ENCODE peak calls at places on chromosome 21, in eight cellular contexts. Q, N, T, G, J, O, W and X are unnamed samples.
A peak's percentile ranks its signal among the peaks of the same experiment; 100 is the strongest.

GRCh38 chr21:39312112-39313041 is 1.1 kb downstream of the BRWD1 start:
- DNase-seq in Q (peak; percentile 96), N (peak; percentile 92), T (peak; percentile 93), G (peak; percentile 85), J (peak; percentile 86), O (peak; percentile 92), W (peak; percentile 93), X (peak; percentile 94)

GRCh38 chr21:15066231-15066577 is 1.4 kb upstream of the NRIP1 start:
- DNase-seq in Q (no peak), N (no peak), T (no peak), G (no peak), J (no peak), O (no peak), W (no peak), X (no peak)

GRCh38 chr21:15809818-15810217 is 80.0 kb downstream of the USP25 start:
- DNase-seq in Q (peak; percentile 57), N (no peak), T (no peak), G (no peak), J (peak; percentile 78), O (no peak), W (no peak), X (no peak)

GRCh38 chr21:41023936-41024335 is 144.0 kb upstream of the BACE2 start:
- DNase-seq in Q (no peak), N (no peak), T (no peak), G (no peak), J (no peak), O (no peak), W (no peak), X (no peak)

GRCh38 chr21:46585191-46585953 is 19.5 kb downstream of the S100B start:
- DNase-seq in Q (no peak), N (no peak), T (no peak), G (no peak), J (no peak), O (no peak), W (no peak), X (no peak)

GRCh38 chr21:25313891-25314646 is 293.2 kb downstream of the MRPL39 start:
- DNase-seq in Q (no peak), N (no peak), T (no peak), G (no peak), J (peak; percentile 67), O (no peak), W (no peak), X (no peak)

GRCh38 chr21:15122241-15122640 is 57.4 kb upstream of the NRIP1 start:
- DNase-seq in Q (peak; percentile 79), N (no peak), T (no peak), G (no peak), J (no peak), O (no peak), W (no peak), X (no peak)

GRCh38 chr21:19792004-19792403 is 1206.2 kb upstream of the NCAM2 start:
- DNase-seq in Q (no peak), N (no peak), T (no peak), G (no peak), J (no peak), O (no peak), W (no peak), X (no peak)

GRCh38 chr21:34085129-34085528 is 11.8 kb downstream of the MRPS6 start:
- DNase-seq in Q (no peak), N (no peak), T (no peak), G (no peak), J (no peak), O (no peak), W (no peak), X (no peak)

GRCh38 chr21:17613242-17613676 is 558 bp upstream of the BTG3 start:
- DNase-seq in Q (peak; percentile 71), N (peak; percentile 22), T (peak; percentile 64), G (peak; percentile 4), J (no peak), O (peak; percentile 8), W (peak; percentile 21), X (no peak)

GRCh38 chr21:31660134-31660565 is 657 bp downstream of the SOD1 start:
- DNase-seq in Q (no peak), N (peak; percentile 30), T (peak; percentile 69), G (no peak), J (no peak), O (no peak), W (peak; percentile 68), X (no peak)

GRCh38 chr21:17688912-17689874 is 76.5 kb upstream of the BTG3 start:
- DNase-seq in Q (no peak), N (no peak), T (peak; percentile 34), G (no peak), J (peak; percentile 12), O (peak; percentile 3), W (peak; percentile 23), X (peak; percentile 49)

GRCh38 chr21:36917487-36918158 is 48.8 kb downstream of the HLCS start:
- DNase-seq in Q (no peak), N (no peak), T (no peak), G (peak; percentile 30), J (peak; percentile 75), O (no peak), W (peak; percentile 18), X (no peak)

GRCh38 chr21:36589352-36589971 is 109.5 kb upstream of the SIM2 start:
- DNase-seq in Q (peak; percentile 72), N (no peak), T (no peak), G (no peak), J (peak; percentile 27), O (no peak), W (peak; percentile 7), X (no peak)

GRCh38 chr21:34845521-34846213 is 176.9 kb downstream of the CLIC6 start:
- DNase-seq in Q (no peak), N (no peak), T (no peak), G (no peak), J (peak; percentile 90), O (no peak), W (no peak), X (no peak)

GRCh38 chr21:46498335-46499050 is 39.8 kb downstream of the DIP2A start:
- DNase-seq in Q (no peak), N (no peak), T (no peak), G (no peak), J (peak; percentile 45), O (no peak), W (no peak), X (no peak)

GRCh38 chr21:39319251-39319756 is 5.9 kb upstream of the BRWD1 start:
- DNase-seq in Q (peak; percentile 65), N (no peak), T (no peak), G (no peak), J (peak; percentile 48), O (no peak), W (no peak), X (no peak)

GRCh38 chr21:36127250-36127904 is 7.5 kb upstream of the CBR3 start:
- DNase-seq in Q (no peak), N (no peak), T (no peak), G (no peak), J (no peak), O (no peak), W (no peak), X (no peak)

GRCh38 chr21:31110430-31110829 is 72.2 kb upstream of the KRTAP19-8 start:
- DNase-seq in Q (no peak), N (no peak), T (no peak), G (no peak), J (no peak), O (no peak), W (peak; percentile 33), X (no peak)

GRCh38 chr21:31184462-31184861 is 146.2 kb upstream of the KRTAP19-8 start:
- DNase-seq in Q (no peak), N (peak; percentile 40), T (no peak), G (no peak), J (no peak), O (no peak), W (no peak), X (peak; percentile 66)

GRCh38 chr21:32732544-32732943 is 4.7 kb upstream of the SYNJ1 start:
- DNase-seq in Q (no peak), N (no peak), T (no peak), G (no peak), J (no peak), O (no peak), W (no peak), X (no peak)

GRCh38 chr21:15004721-15005370 is 60.0 kb downstream of the NRIP1 start:
- DNase-seq in Q (no peak), N (no peak), T (no peak), G (no peak), J (peak; percentile 73), O (no peak), W (no peak), X (no peak)

GRCh38 chr21:46457801-46458314 is 833 bp upstream of the DIP2A start:
- DNase-seq in Q (peak; percentile 70), N (peak; percentile 25), T (no peak), G (no peak), J (peak; percentile 40), O (no peak), W (peak; percentile 57), X (no peak)

DNA sequence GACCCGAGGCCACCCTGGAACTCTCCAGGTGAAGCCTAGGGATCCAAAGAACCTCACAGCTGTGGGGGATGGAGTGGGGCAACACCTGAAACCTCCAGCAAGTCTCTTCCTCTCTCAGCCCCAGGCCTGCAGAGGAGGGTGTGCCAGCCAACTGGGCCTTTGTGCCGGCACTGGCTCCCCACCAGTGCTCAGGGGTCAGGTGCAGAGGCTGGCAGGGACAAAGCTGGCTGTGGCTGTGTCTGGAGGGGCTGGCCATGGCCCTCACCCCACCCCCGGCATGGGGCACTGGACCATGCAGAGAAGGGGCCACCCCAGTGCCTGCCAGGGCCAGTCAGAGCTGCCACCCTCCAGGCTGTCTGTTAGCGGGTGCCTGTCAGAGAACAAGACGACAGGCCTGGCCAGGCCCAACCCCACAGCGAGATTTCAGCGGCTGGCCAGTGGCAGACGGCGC is 3.9 kb downstream of the COL18A1 start:
- DNase-seq in Q (peak; percentile 39), N (no peak), T (peak; percentile 32), G (no peak), J (no peak), O (no peak), W (no peak), X (no peak)
- H3K27ac ChIP-seq in Q (no peak overlapping the region), N (peak overlapping the region; percentile 10), T (peak overlapping the region; percentile 75), G (no peak overlapping the region), J (no peak overlapping the region), O (no peak overlapping the region), W (no peak overlapping the region), X (no peak overlapping the region)

GRCh38 chr21:38266732-38267131 is 9.9 kb downstream of the KCNJ15 start:
- DNase-seq in Q (no peak), N (no peak), T (no peak), G (no peak), J (peak; percentile 50), O (no peak), W (no peak), X (no peak)
- H3K27ac ChIP-seq in Q (no peak overlapping the region), N (no peak overlapping the region), T (no peak overlapping the region), G (no peak overlapping the region), J (no peak overlapping the region), O (no peak overlapping the region), W (no peak overlapping the region), X (no peak overlapping the region)

DNA sequence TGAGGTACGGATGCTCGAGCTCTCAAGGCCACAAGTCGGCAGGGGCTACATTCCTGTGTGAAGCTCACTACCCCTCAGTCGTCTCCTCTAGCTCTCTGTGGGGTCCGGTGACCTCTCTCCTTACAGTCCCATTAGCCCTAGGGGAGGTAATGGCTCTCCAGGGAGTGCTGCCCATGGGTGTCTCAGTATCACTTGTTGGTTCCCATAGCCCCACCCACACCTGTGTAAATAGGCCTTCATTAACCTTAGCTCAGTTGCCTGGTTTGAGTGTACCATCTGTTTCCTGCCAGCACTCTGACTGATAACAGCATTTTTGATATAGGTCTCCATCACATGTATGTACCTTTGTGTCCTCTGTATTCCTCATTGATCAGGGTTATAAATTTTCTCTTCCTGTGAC is 133.2 kb upstream of the KCNJ15 start:
- DNase-seq in Q (no peak), N (no peak), T (no peak), G (no peak), J (no peak), O (no peak), W (no peak), X (no peak)
- H3K27ac ChIP-seq in Q (no peak overlapping the region), N (no peak overlapping the region), T (no peak overlapping the region), G (no peak overlapping the region), J (no peak overlapping the region), O (no peak overlapping the region), W (no peak overlapping the region), X (no peak overlapping the region)

GRCh38 chr21:42108554-42108885 is 37.4 kb downstream of the UMODL1 start:
- DNase-seq in Q (peak; percentile 28), N (no peak), T (no peak), G (no peak), J (no peak), O (no peak), W (no peak), X (no peak)
- H3K27ac ChIP-seq in Q (no peak overlapping the region), N (no peak overlapping the region), T (no peak overlapping the region), G (no peak overlapping the region), J (no peak overlapping the region), O (no peak overlapping the region), W (no peak overlapping the region), X (no peak overlapping the region)